ENCODE peak calls at places on chromosomes 5 and 9, in five cellular contexts. O, A, D, Y and R are unnamed samples. For H3K9me3, the result is how much of the 10 kb centered on the place peaks cover.

GRCh38 chr5:15702102-15702501 is 202.1 kb downstream of the FBXL7 start:
- DNase-seq in O (no peak), A (no peak), D (no peak), Y (no peak), R (no peak)

GRCh38 chr9:125410522-125410894 is 148.9 kb downstream of the GAPVD1 start:
- DNase-seq in O (no peak), A (no peak), D (no peak), Y (no peak), R (no peak)

GRCh38 chr5:1220831-1221230 is 4.3 kb upstream of the SLC6A18 start:
- DNase-seq in O (no peak), A (no peak), D (no peak), Y (no peak), R (peak)

GRCh38 chr9:91727316-91727861 is 222.6 kb downstream of the ROR2 start:
- DNase-seq in O (no peak), A (no peak), D (peak), Y (peak), R (no peak)

GRCh38 chr5:15655683-15656082 is 155.7 kb downstream of the FBXL7 start:
- DNase-seq in O (no peak), A (no peak), D (no peak), Y (no peak), R (no peak)

GRCh38 chr9:83701769-83702168 is 6.0 kb downstream of the UBQLN1 start:
- DNase-seq in O (no peak), A (no peak), D (no peak), Y (no peak), R (no peak)

GRCh38 chr5:60161340-60161934 is 267.9 kb upstream of the PDE4D start:
- DNase-seq in O (no peak), A (no peak), D (peak), Y (peak), R (no peak)

GRCh38 chr9:102975246-102975645 is 19.9 kb upstream of the CYLC2 start:
- DNase-seq in O (no peak), A (no peak), D (no peak), Y (no peak), R (no peak)

GRCh38 chr9:120900821-120901220 is 23.8 kb upstream of the PHF19 start:
- DNase-seq in O (no peak), A (no peak), D (no peak), Y (no peak), R (no peak)

GRCh38 chr9:95857122-95857521 is 18.4 kb upstream of the ERCC6L2 start:
- DNase-seq in O (no peak), A (no peak), D (peak), Y (no peak), R (no peak)

GRCh38 chr5:97078958-97079357 is 63.5 kb downstream of the LIX1 start:
- DNase-seq in O (no peak), A (no peak), D (no peak), Y (no peak), R (no peak)

GRCh38 chr9:110575169-110575568 is 4.4 kb downstream of the SVEP1 start:
- DNase-seq in O (no peak), A (no peak), D (no peak), Y (no peak), R (no peak)

GRCh38 chr9:122332083-122332482 is 38.7 kb upstream of the PTGS1 start:
- DNase-seq in O (no peak), A (no peak), D (peak), Y (no peak), R (peak)

GRCh38 chr9:89642789-89643188 is 38.0 kb downstream of the GADD45G start:
- DNase-seq in O (peak), A (no peak), D (no peak), Y (no peak), R (no peak)

GRCh38 chr9:70049672-70050271 is 6.1 kb downstream of the MAMDC2 start:
- DNase-seq in O (peak), A (peak), D (no peak), Y (no peak), R (peak)

GRCh38 chr9:73118297-73118696 is 33.4 kb upstream of the ANXA1 start:
- DNase-seq in O (no peak), A (no peak), D (no peak), Y (no peak), R (no peak)

GRCh38 chr5:39231705-39232525 is 12.6 kb upstream of the FYB1 start:
- DNase-seq in O (no peak), A (no peak), D (no peak), Y (no peak), R (no peak)

GRCh38 chr9:83403864-83404263 is 134.3 kb downstream of the FRMD3 start:
- DNase-seq in O (no peak), A (no peak), D (no peak), Y (no peak), R (no peak)

GRCh38 chr5:109239501-109239900 is 170.3 kb downstream of the PJA2 start:
- DNase-seq in O (no peak), A (no peak), D (no peak), Y (no peak), R (no peak)

GRCh38 chr9:94611638-94612068 is 18.0 kb upstream of the FBP2 start:
- DNase-seq in O (no peak), A (no peak), D (no peak), Y (no peak), R (no peak)

GRCh38 chr5:132364319-132364718 is 5.2 kb upstream of the SLC22A5 start:
- DNase-seq in O (no peak), A (no peak), D (no peak), Y (peak), R (peak)

GRCh38 chr5:172757394-172758010 is 13.5 kb downstream of the DUSP1 start:
- DNase-seq in O (peak), A (no peak), D (no peak), Y (no peak), R (no peak)

GRCh38 chr9:70947519-70947918 is 173.9 kb downstream of the TRPM3 start:
- DNase-seq in O (no peak), A (no peak), D (no peak), Y (no peak), R (no peak)

GRCh38 chr9:97990259-97990658 is 7.1 kb downstream of the ANP32B start:
- DNase-seq in O (no peak), A (no peak), D (peak), Y (peak), R (no peak)

GRCh38 chr5:125412561-125413535 is 666.4 kb upstream of the ZNF608 start:
- DNase-seq in O (peak), A (peak), D (peak), Y (peak), R (peak)

GRCh38 chr5:141695627-141696180 is 13.7 kb upstream of the ARAP3 start:
- DNase-seq in O (no peak), A (peak), D (peak), Y (no peak), R (peak)

GRCh38 chr5:72330712-72331111 is 10.5 kb downstream of the PTCD2 start:
- DNase-seq in O (no peak), A (no peak), D (no peak), Y (no peak), R (no peak)

GRCh38 chr5:33756481-33756880 is 135.3 kb downstream of the ADAMTS12 start:
- DNase-seq in O (no peak), A (no peak), D (no peak), Y (no peak), R (no peak)

GRCh38 chr5:180271205-180271604 is 20.7 kb downstream of the MAPK9 start:
- DNase-seq in O (no peak), A (no peak), D (no peak), Y (no peak), R (no peak)
- H3K9me3 ChIP-seq in O (under half), A (under half), D (under half), Y (half or more), R (half or more)

DNA sequence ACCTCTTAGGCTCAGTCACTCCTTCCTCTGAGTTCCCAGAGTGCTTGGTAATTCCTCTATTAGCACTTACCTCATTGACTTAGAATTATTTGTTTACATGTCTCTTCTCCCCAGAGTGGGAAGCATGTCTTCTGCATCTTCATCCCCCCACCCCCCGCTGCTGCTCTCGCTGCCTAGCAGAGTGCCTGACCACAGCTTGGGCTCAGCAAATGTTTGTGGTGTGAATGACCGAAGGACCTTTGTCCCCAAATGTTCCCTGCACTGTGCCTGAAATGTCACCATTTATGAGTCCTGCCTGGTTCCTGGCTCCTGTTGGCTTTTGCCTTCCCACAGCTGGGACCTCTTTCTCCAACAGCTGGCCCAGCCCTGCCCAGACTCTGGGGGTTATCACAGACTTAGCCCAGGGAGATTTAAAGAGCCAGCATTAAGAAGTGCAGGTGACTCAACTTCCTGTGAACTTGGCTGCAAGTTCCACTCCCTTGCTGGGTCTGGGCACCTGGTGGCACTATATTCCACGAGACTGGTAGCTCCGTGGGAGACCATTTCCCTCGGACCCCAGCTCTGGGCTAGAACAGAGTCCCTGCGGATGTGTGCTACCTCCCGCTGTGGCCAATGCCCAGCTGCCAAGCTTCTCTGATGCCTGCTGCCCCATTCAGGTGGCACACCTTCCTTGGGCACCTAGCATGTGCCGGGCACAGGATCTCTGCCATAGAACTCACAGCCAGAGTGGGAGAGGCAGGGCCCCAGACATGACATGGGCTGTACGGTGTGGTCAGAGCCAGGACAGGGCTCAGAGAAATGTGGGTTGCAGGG is 1.8 kb upstream of the HMCN2 start:
- DNase-seq in O (peak), A (no peak), D (peak), Y (no peak), R (no peak)
- TF ChIP-seq EP300 in O (no peak), A (no peak), D (no peak), Y (no peak), R (no peak)

GRCh38 chr5:4036861-4037260 is 441.2 kb downstream of the IRX1 start:
- DNase-seq in O (no peak), A (no peak), D (no peak), Y (no peak), R (no peak)
- H3K9me3 ChIP-seq in O (under half), A (under half), D (under half), Y (under half), R (under half)

GRCh38 chr9:133877327-133877726 is 114.8 kb downstream of the VAV2 start:
- DNase-seq in O (no peak), A (no peak), D (no peak), Y (no peak), R (no peak)
- TF ChIP-seq EP300 in O (no peak), A (no peak), D (no peak), Y (no peak), R (no peak)